ENCODE peak calls at places on chromosome 11, in seven cellular contexts. One of them, this sample, is unnamed.
A peak's percentile ranks its signal among the peaks of the same experiment; 100 is the strongest.

GRCh38 chr11:115612331-115612730 is 108.1 kb upstream of the CADM1 start:
- DNase-seq in MCF 10A: no peak
- DNase-seq in NCI-H774: no peak
- DNase-seq in T-helper 2 cell: no peak
- DNase-seq in CD8-positive, alpha-beta T cell: no peak
- DNase-seq in kidney tubule cell: peak; percentile 27
- DNase-seq in stimulated activated CD4-positive, alpha-beta T cell treated with anti-CD3 and anti-CD28 coated beads, Interleukin-12 subunit alpha, Interleukin-12 subunit beta, amount 100 ng/mL, for 48 hours: no peak
- DNase-seq in this sample: no peak

GRCh38 chr11:134069426-134069921 is 602 bp downstream of the JAM3 start:
- DNase-seq in NCI-H774: no peak
- DNase-seq in CD8-positive, alpha-beta T cell: no peak
- DNase-seq in kidney tubule cell: no peak
- DNase-seq in stimulated activated CD4-positive, alpha-beta T cell treated with anti-CD3 and anti-CD28 coated beads, Interleukin-12 subunit alpha, Interleukin-12 subunit beta, amount 100 ng/mL, for 48 hours: no peak
- DNase-seq in T-helper 2 cell: no peak
- DNase-seq in MCF 10A: no peak
- DNase-seq in this sample: no peak

GRCh38 chr11:12056112-12056511 is 47.7 kb upstream of the DKK3 start:
- DNase-seq in MCF 10A: no peak
- DNase-seq in stimulated activated CD4-positive, alpha-beta T cell treated with anti-CD3 and anti-CD28 coated beads, Interleukin-12 subunit alpha, Interleukin-12 subunit beta, amount 100 ng/mL, for 48 hours: no peak
- DNase-seq in T-helper 2 cell: no peak
- DNase-seq in kidney tubule cell: peak; percentile 40
- DNase-seq in NCI-H774: no peak
- DNase-seq in CD8-positive, alpha-beta T cell: no peak
- DNase-seq in this sample: no peak

GRCh38 chr11:68314203-68314885 is 2.0 kb downstream of the LRP5 start:
- DNase-seq in NCI-H774: no peak
- DNase-seq in kidney tubule cell: no peak
- DNase-seq in CD8-positive, alpha-beta T cell: no peak
- DNase-seq in MCF 10A: peak; percentile 16
- DNase-seq in T-helper 2 cell: no peak
- DNase-seq in stimulated activated CD4-positive, alpha-beta T cell treated with anti-CD3 and anti-CD28 coated beads, Interleukin-12 subunit alpha, Interleukin-12 subunit beta, amount 100 ng/mL, for 48 hours: no peak
- DNase-seq in this sample: no peak

GRCh38 chr11:96015911-96016565 is 92.1 kb upstream of the MTMR2 start:
- DNase-seq in T-helper 2 cell: peak; percentile 53
- DNase-seq in CD8-positive, alpha-beta T cell: peak; percentile 50
- DNase-seq in kidney tubule cell: peak; percentile 56
- DNase-seq in MCF 10A: no peak
- DNase-seq in stimulated activated CD4-positive, alpha-beta T cell treated with anti-CD3 and anti-CD28 coated beads, Interleukin-12 subunit alpha, Interleukin-12 subunit beta, amount 100 ng/mL, for 48 hours: no peak
- DNase-seq in NCI-H774: no peak
- DNase-seq in this sample: peak; percentile 68

GRCh38 chr11:68146010-68146540 is 24.9 kb upstream of the CHKA start:
- DNase-seq in MCF 10A: peak; percentile 92
- DNase-seq in stimulated activated CD4-positive, alpha-beta T cell treated with anti-CD3 and anti-CD28 coated beads, Interleukin-12 subunit alpha, Interleukin-12 subunit beta, amount 100 ng/mL, for 48 hours: no peak
- DNase-seq in kidney tubule cell: peak; percentile 80
- DNase-seq in CD8-positive, alpha-beta T cell: no peak
- DNase-seq in NCI-H774: peak; percentile 72
- DNase-seq in T-helper 2 cell: no peak
- DNase-seq in this sample: no peak

GRCh38 chr11:43419460-43419859 is 60.7 kb downstream of the TTC17 start:
- DNase-seq in kidney tubule cell: peak; percentile 47
- DNase-seq in NCI-H774: peak; percentile 1
- DNase-seq in stimulated activated CD4-positive, alpha-beta T cell treated with anti-CD3 and anti-CD28 coated beads, Interleukin-12 subunit alpha, Interleukin-12 subunit beta, amount 100 ng/mL, for 48 hours: no peak
- DNase-seq in CD8-positive, alpha-beta T cell: no peak
- DNase-seq in MCF 10A: peak; percentile 49
- DNase-seq in T-helper 2 cell: no peak
- DNase-seq in this sample: no peak

GRCh38 chr11:61543606-61544306 is 35.2 kb downstream of the LRRC10B start:
- DNase-seq in T-helper 2 cell: no peak
- DNase-seq in kidney tubule cell: peak; percentile 34
- DNase-seq in CD8-positive, alpha-beta T cell: no peak
- DNase-seq in NCI-H774: peak; percentile 56
- DNase-seq in MCF 10A: peak; percentile 62
- DNase-seq in stimulated activated CD4-positive, alpha-beta T cell treated with anti-CD3 and anti-CD28 coated beads, Interleukin-12 subunit alpha, Interleukin-12 subunit beta, amount 100 ng/mL, for 48 hours: no peak
- DNase-seq in this sample: no peak

GRCh38 chr11:78689558-78690153 is 115.0 kb upstream of the NARS2 start:
- DNase-seq in CD8-positive, alpha-beta T cell: no peak
- DNase-seq in MCF 10A: no peak
- DNase-seq in T-helper 2 cell: no peak
- DNase-seq in kidney tubule cell: no peak
- DNase-seq in NCI-H774: peak; percentile 6
- DNase-seq in stimulated activated CD4-positive, alpha-beta T cell treated with anti-CD3 and anti-CD28 coated beads, Interleukin-12 subunit alpha, Interleukin-12 subunit beta, amount 100 ng/mL, for 48 hours: no peak
- DNase-seq in this sample: no peak

GRCh38 chr11:86615495-86615894 is 56.9 kb downstream of the ME3 start:
- DNase-seq in CD8-positive, alpha-beta T cell: no peak
- DNase-seq in kidney tubule cell: no peak
- DNase-seq in T-helper 2 cell: no peak
- DNase-seq in MCF 10A: no peak
- DNase-seq in stimulated activated CD4-positive, alpha-beta T cell treated with anti-CD3 and anti-CD28 coated beads, Interleukin-12 subunit alpha, Interleukin-12 subunit beta, amount 100 ng/mL, for 48 hours: no peak
- DNase-seq in NCI-H774: no peak
- DNase-seq in this sample: no peak

GRCh38 chr11:57294225-57295131 is 30.3 kb downstream of the TNKS1BP1 start:
- DNase-seq in CD8-positive, alpha-beta T cell: no peak
- DNase-seq in stimulated activated CD4-positive, alpha-beta T cell treated with anti-CD3 and anti-CD28 coated beads, Interleukin-12 subunit alpha, Interleukin-12 subunit beta, amount 100 ng/mL, for 48 hours: no peak
- DNase-seq in kidney tubule cell: peak; percentile 19
- DNase-seq in MCF 10A: peak; percentile 82
- DNase-seq in NCI-H774: peak; percentile 39
- DNase-seq in T-helper 2 cell: no peak
- DNase-seq in this sample: no peak

GRCh38 chr11:95299078-95299611 is 68.1 kb upstream of the SESN3 start:
- DNase-seq in CD8-positive, alpha-beta T cell: no peak
- DNase-seq in NCI-H774: no peak
- DNase-seq in stimulated activated CD4-positive, alpha-beta T cell treated with anti-CD3 and anti-CD28 coated beads, Interleukin-12 subunit alpha, Interleukin-12 subunit beta, amount 100 ng/mL, for 48 hours: no peak
- DNase-seq in MCF 10A: no peak
- DNase-seq in T-helper 2 cell: no peak
- DNase-seq in kidney tubule cell: no peak
- DNase-seq in this sample: no peak

GRCh38 chr11:113401718-113402117 is 14.1 kb downstream of the ANKK1 start:
- DNase-seq in stimulated activated CD4-positive, alpha-beta T cell treated with anti-CD3 and anti-CD28 coated beads, Interleukin-12 subunit alpha, Interleukin-12 subunit beta, amount 100 ng/mL, for 48 hours: no peak
- DNase-seq in T-helper 2 cell: no peak
- DNase-seq in MCF 10A: peak; percentile 99
- DNase-seq in CD8-positive, alpha-beta T cell: no peak
- DNase-seq in kidney tubule cell: peak; percentile 86
- DNase-seq in NCI-H774: peak; percentile 95
- DNase-seq in this sample: no peak

GRCh38 chr11:126104420-126104819 is 41.8 kb upstream of the CDON start:
- DNase-seq in CD8-positive, alpha-beta T cell: no peak
- DNase-seq in NCI-H774: no peak
- DNase-seq in T-helper 2 cell: no peak
- DNase-seq in kidney tubule cell: no peak
- DNase-seq in MCF 10A: no peak
- DNase-seq in stimulated activated CD4-positive, alpha-beta T cell treated with anti-CD3 and anti-CD28 coated beads, Interleukin-12 subunit alpha, Interleukin-12 subunit beta, amount 100 ng/mL, for 48 hours: no peak
- DNase-seq in this sample: no peak

GRCh38 chr11:105448703-105449079 is 161.2 kb upstream of the GRIA4 start:
- DNase-seq in MCF 10A: no peak
- DNase-seq in NCI-H774: no peak
- DNase-seq in kidney tubule cell: no peak
- DNase-seq in stimulated activated CD4-positive, alpha-beta T cell treated with anti-CD3 and anti-CD28 coated beads, Interleukin-12 subunit alpha, Interleukin-12 subunit beta, amount 100 ng/mL, for 48 hours: no peak
- DNase-seq in CD8-positive, alpha-beta T cell: no peak
- DNase-seq in T-helper 2 cell: no peak
- DNase-seq in this sample: no peak

GRCh38 chr11:65653229-65654225 is 9.2 kb downstream of the RELA start:
- DNase-seq in NCI-H774: no peak
- DNase-seq in T-helper 2 cell: no peak
- DNase-seq in MCF 10A: no peak
- DNase-seq in CD8-positive, alpha-beta T cell: no peak
- DNase-seq in kidney tubule cell: no peak
- DNase-seq in stimulated activated CD4-positive, alpha-beta T cell treated with anti-CD3 and anti-CD28 coated beads, Interleukin-12 subunit alpha, Interleukin-12 subunit beta, amount 100 ng/mL, for 48 hours: no peak
- DNase-seq in this sample: no peak

GRCh38 chr11:103968685-103969084 is 67.8 kb upstream of the DDI1 start:
- DNase-seq in MCF 10A: no peak
- DNase-seq in T-helper 2 cell: no peak
- DNase-seq in NCI-H774: no peak
- DNase-seq in stimulated activated CD4-positive, alpha-beta T cell treated with anti-CD3 and anti-CD28 coated beads, Interleukin-12 subunit alpha, Interleukin-12 subunit beta, amount 100 ng/mL, for 48 hours: no peak
- DNase-seq in CD8-positive, alpha-beta T cell: no peak
- DNase-seq in kidney tubule cell: no peak
- DNase-seq in this sample: no peak

GRCh38 chr11:2200957-2201519 is 29.4 kb upstream of the TH start:
- DNase-seq in NCI-H774: no peak
- DNase-seq in CD8-positive, alpha-beta T cell: no peak
- DNase-seq in MCF 10A: no peak
- DNase-seq in stimulated activated CD4-positive, alpha-beta T cell treated with anti-CD3 and anti-CD28 coated beads, Interleukin-12 subunit alpha, Interleukin-12 subunit beta, amount 100 ng/mL, for 48 hours: no peak
- DNase-seq in T-helper 2 cell: no peak
- DNase-seq in kidney tubule cell: no peak
- DNase-seq in this sample: no peak

GRCh38 chr11:16080688-16081388 is 275.5 kb downstream of the SOX6 start:
- DNase-seq in stimulated activated CD4-positive, alpha-beta T cell treated with anti-CD3 and anti-CD28 coated beads, Interleukin-12 subunit alpha, Interleukin-12 subunit beta, amount 100 ng/mL, for 48 hours: no peak
- DNase-seq in CD8-positive, alpha-beta T cell: no peak
- DNase-seq in kidney tubule cell: no peak
- DNase-seq in MCF 10A: no peak
- DNase-seq in NCI-H774: no peak
- DNase-seq in T-helper 2 cell: no peak
- DNase-seq in this sample: no peak

GRCh38 chr11:102306048-102306575 is 11.2 kb upstream of the BIRC3 start:
- DNase-seq in stimulated activated CD4-positive, alpha-beta T cell treated with anti-CD3 and anti-CD28 coated beads, Interleukin-12 subunit alpha, Interleukin-12 subunit beta, amount 100 ng/mL, for 48 hours: no peak
- DNase-seq in T-helper 2 cell: no peak
- DNase-seq in CD8-positive, alpha-beta T cell: peak; percentile 53
- DNase-seq in MCF 10A: peak; percentile 96
- DNase-seq in NCI-H774: peak; percentile 57
- DNase-seq in kidney tubule cell: peak; percentile 63
- DNase-seq in this sample: no peak

GRCh38 chr11:66326261-66327111 is 9.6 kb upstream of the CD248 start:
- DNase-seq in NCI-H774: no peak
- DNase-seq in stimulated activated CD4-positive, alpha-beta T cell treated with anti-CD3 and anti-CD28 coated beads, Interleukin-12 subunit alpha, Interleukin-12 subunit beta, amount 100 ng/mL, for 48 hours: no peak
- DNase-seq in MCF 10A: peak; percentile 33
- DNase-seq in kidney tubule cell: peak; percentile 40
- DNase-seq in T-helper 2 cell: no peak
- DNase-seq in CD8-positive, alpha-beta T cell: peak; percentile 58
- DNase-seq in this sample: no peak

GRCh38 chr11:17277024-17277584 is 565 bp downstream of the NUCB2 start:
- DNase-seq in stimulated activated CD4-positive, alpha-beta T cell treated with anti-CD3 and anti-CD28 coated beads, Interleukin-12 subunit alpha, Interleukin-12 subunit beta, amount 100 ng/mL, for 48 hours: no peak
- DNase-seq in kidney tubule cell: peak; percentile 53
- DNase-seq in T-helper 2 cell: peak; percentile 42
- DNase-seq in MCF 10A: peak; percentile 40
- DNase-seq in CD8-positive, alpha-beta T cell: peak; percentile 50
- DNase-seq in NCI-H774: peak; percentile 46
- DNase-seq in this sample: no peak

GRCh38 chr11:62146476-62147200 is 22.8 kb downstream of the INCENP start:
- DNase-seq in T-helper 2 cell: no peak
- DNase-seq in stimulated activated CD4-positive, alpha-beta T cell treated with anti-CD3 and anti-CD28 coated beads, Interleukin-12 subunit alpha, Interleukin-12 subunit beta, amount 100 ng/mL, for 48 hours: no peak
- DNase-seq in MCF 10A: no peak
- DNase-seq in kidney tubule cell: no peak
- DNase-seq in NCI-H774: no peak
- DNase-seq in CD8-positive, alpha-beta T cell: no peak
- DNase-seq in this sample: no peak

GRCh38 chr11:21704539-21704938 is 488.3 kb upstream of the ANO5 start:
- DNase-seq in CD8-positive, alpha-beta T cell: no peak
- DNase-seq in stimulated activated CD4-positive, alpha-beta T cell treated with anti-CD3 and anti-CD28 coated beads, Interleukin-12 subunit alpha, Interleukin-12 subunit beta, amount 100 ng/mL, for 48 hours: no peak
- DNase-seq in T-helper 2 cell: no peak
- DNase-seq in MCF 10A: no peak
- DNase-seq in NCI-H774: no peak
- DNase-seq in kidney tubule cell: no peak
- DNase-seq in this sample: no peak

GRCh38 chr11:37770145-37770544 is 1172.1 kb upstream of the RAG2 start:
- DNase-seq in stimulated activated CD4-positive, alpha-beta T cell treated with anti-CD3 and anti-CD28 coated beads, Interleukin-12 subunit alpha, Interleukin-12 subunit beta, amount 100 ng/mL, for 48 hours: no peak
- DNase-seq in T-helper 2 cell: no peak
- DNase-seq in kidney tubule cell: no peak
- DNase-seq in NCI-H774: no peak
- DNase-seq in CD8-positive, alpha-beta T cell: no peak
- DNase-seq in MCF 10A: no peak
- DNase-seq in this sample: no peak

GRCh38 chr11:2553886-2554285 is 109.1 kb downstream of the KCNQ1 start:
- DNase-seq in CD8-positive, alpha-beta T cell: no peak
- DNase-seq in NCI-H774: no peak
- DNase-seq in T-helper 2 cell: no peak
- DNase-seq in MCF 10A: peak; percentile 40
- DNase-seq in stimulated activated CD4-positive, alpha-beta T cell treated with anti-CD3 and anti-CD28 coated beads, Interleukin-12 subunit alpha, Interleukin-12 subunit beta, amount 100 ng/mL, for 48 hours: no peak
- DNase-seq in kidney tubule cell: no peak
- DNase-seq in this sample: no peak

GRCh38 chr11:124971810-124972209 is 17.8 kb downstream of the CCDC15 start:
- DNase-seq in CD8-positive, alpha-beta T cell: no peak
- DNase-seq in NCI-H774: no peak
- DNase-seq in T-helper 2 cell: no peak
- DNase-seq in kidney tubule cell: no peak
- DNase-seq in stimulated activated CD4-positive, alpha-beta T cell treated with anti-CD3 and anti-CD28 coated beads, Interleukin-12 subunit alpha, Interleukin-12 subunit beta, amount 100 ng/mL, for 48 hours: no peak
- DNase-seq in MCF 10A: no peak
- DNase-seq in this sample: no peak

GRCh38 chr11:10302744-10303557 is 1.9 kb upstream of the ADM start:
- DNase-seq in stimulated activated CD4-positive, alpha-beta T cell treated with anti-CD3 and anti-CD28 coated beads, Interleukin-12 subunit alpha, Interleukin-12 subunit beta, amount 100 ng/mL, for 48 hours: peak; percentile 47
- DNase-seq in MCF 10A: peak; percentile 72
- DNase-seq in T-helper 2 cell: peak; percentile 72
- DNase-seq in NCI-H774: peak; percentile 77
- DNase-seq in kidney tubule cell: peak; percentile 83
- DNase-seq in CD8-positive, alpha-beta T cell: peak; percentile 73
- DNase-seq in this sample: peak; percentile 64

GRCh38 chr11:3824714-3825472 is 15.9 kb downstream of the RHOG start:
- DNase-seq in MCF 10A: peak; percentile 43
- DNase-seq in T-helper 2 cell: peak; percentile 61
- DNase-seq in NCI-H774: no peak
- DNase-seq in stimulated activated CD4-positive, alpha-beta T cell treated with anti-CD3 and anti-CD28 coated beads, Interleukin-12 subunit alpha, Interleukin-12 subunit beta, amount 100 ng/mL, for 48 hours: peak; percentile 76
- DNase-seq in kidney tubule cell: peak; percentile 47
- DNase-seq in CD8-positive, alpha-beta T cell: peak; percentile 85
- DNase-seq in this sample: peak; percentile 74